ENCODE peak calls at places on chromosomes 13 and 19, in nine cellular contexts. P, Z, B, D, T, N, E, I and H are unnamed samples.

GRCh38 chr13:48896312-48896711 is 79.4 kb upstream of the FNDC3A start:
- DNase-seq in I (no peak), E (no peak), N (no peak), D (no peak), Z (no peak), B (peak), P (no peak), T (no peak), H (peak)

GRCh38 chr13:79937311-79938243 is 403.3 kb downstream of the SPRY2 start:
- DNase-seq in P (no peak), B (no peak), Z (no peak), N (no peak), I (no peak), T (no peak), E (no peak), D (no peak), H (no peak)

GRCh38 chr13:43782686-43783085 is 4.1 kb downstream of the ENOX1 start:
- DNase-seq in I (no peak), N (no peak), E (no peak), D (no peak), T (no peak), Z (no peak), B (no peak), P (no peak), H (no peak)

GRCh38 chr19:2288743-2289713 is 7.1 kb upstream of the PEAK3 start:
- DNase-seq in D (no peak), P (no peak), E (no peak), T (no peak), B (no peak), N (no peak), I (no peak), Z (no peak), H (no peak)

GRCh38 chr13:44921931-44922758 is 67.1 kb downstream of the NUFIP1 start:
- DNase-seq in N (no peak), Z (peak), I (peak), E (no peak), T (peak), B (peak), D (peak), P (peak), H (peak)

GRCh38 chr19:50969413-50969760 is at the start of gene KLK6:
- DNase-seq in I (no peak), Z (no peak), P (no peak), N (no peak), B (no peak), D (no peak), E (no peak), T (no peak), H (no peak)

GRCh38 chr13:104086759-104087158 is 1020.5 kb upstream of the SLC10A2 start:
- DNase-seq in D (no peak), B (peak), T (no peak), I (no peak), P (no peak), Z (no peak), N (no peak), E (no peak), H (no peak)

GRCh38 chr19:3403489-3404323 is 37.3 kb downstream of the NFIC start:
- DNase-seq in D (no peak), B (peak), E (peak), P (peak), N (no peak), T (peak), Z (peak), I (peak), H (peak)

GRCh38 chr19:45115809-45116615 is 23.0 kb downstream of the PPP1R37 start:
- DNase-seq in T (no peak), P (no peak), B (no peak), Z (no peak), N (no peak), I (no peak), E (no peak), D (no peak), H (no peak)

GRCh38 chr13:100659578-100659977 is 15.0 kb downstream of the TMTC4 start:
- DNase-seq in N (no peak), P (no peak), E (no peak), T (no peak), Z (no peak), I (no peak), B (no peak), D (no peak), H (no peak)

GRCh38 chr13:109712187-109712601 is 74.2 kb downstream of the IRS2 start:
- DNase-seq in B (no peak), N (no peak), D (no peak), P (no peak), E (no peak), Z (no peak), I (no peak), T (no peak), H (no peak)

GRCh38 chr19:18743281-18743825 is 47.8 kb downstream of the COMP start:
- DNase-seq in T (no peak), B (peak), P (peak), D (no peak), Z (peak), N (no peak), I (peak), E (peak), H (no peak)

GRCh38 chr13:99992376-99992775 is 10.8 kb downstream of the ZIC2 start:
- DNase-seq in E (no peak), I (no peak), Z (no peak), N (no peak), B (peak), T (no peak), P (no peak), D (no peak), H (no peak)

GRCh38 chr19:5142725-5143097 is 173.8 kb downstream of the KDM4B start:
- DNase-seq in B (no peak), T (no peak), D (no peak), P (no peak), N (no peak), Z (no peak), I (no peak), E (no peak), H (no peak)

GRCh38 chr19:19059837-19060611 is 3.8 kb upstream of the SLC25A42 start:
- DNase-seq in B (no peak), N (no peak), D (no peak), E (no peak), Z (no peak), P (no peak), T (no peak), I (no peak), H (no peak)

GRCh38 chr13:50643055-50643454 is 200.4 kb downstream of the DLEU7 start:
- DNase-seq in T (no peak), Z (no peak), E (no peak), I (no peak), N (no peak), P (no peak), B (no peak), D (no peak), H (no peak)

GRCh38 chr19:11887247-11887617 is 350 bp upstream of the ZNF69 start:
- DNase-seq in P (no peak), D (no peak), I (no peak), T (no peak), N (no peak), E (no peak), B (no peak), Z (no peak), H (no peak)

GRCh38 chr13:48645845-48646244 is 7.9 kb upstream of the CYSLTR2 start:
- DNase-seq in I (no peak), E (no peak), B (no peak), N (no peak), T (no peak), Z (no peak), P (no peak), D (no peak), H (no peak)

GRCh38 chr13:33787051-33787591 is 30.8 kb upstream of the RFC3 start:
- DNase-seq in T (no peak), I (no peak), Z (no peak), B (no peak), D (no peak), P (no peak), N (no peak), E (no peak), H (peak)

GRCh38 chr13:28239374-28239773 is 101.0 kb downstream of the PAN3 start:
- DNase-seq in B (no peak), N (no peak), I (no peak), T (peak), P (no peak), Z (no peak), E (no peak), D (no peak), H (peak)

GRCh38 chr19:32687681-32688080 is 3.9 kb upstream of the NUDT19 start:
- DNase-seq in D (no peak), P (no peak), N (no peak), E (no peak), Z (no peak), T (no peak), B (no peak), I (no peak), H (no peak)

GRCh38 chr13:46126552-46127171 is 21.8 kb upstream of the CPB2 start:
- DNase-seq in I (peak), N (peak), D (peak), B (peak), Z (no peak), P (peak), T (peak), E (no peak), H (peak)

DNA sequence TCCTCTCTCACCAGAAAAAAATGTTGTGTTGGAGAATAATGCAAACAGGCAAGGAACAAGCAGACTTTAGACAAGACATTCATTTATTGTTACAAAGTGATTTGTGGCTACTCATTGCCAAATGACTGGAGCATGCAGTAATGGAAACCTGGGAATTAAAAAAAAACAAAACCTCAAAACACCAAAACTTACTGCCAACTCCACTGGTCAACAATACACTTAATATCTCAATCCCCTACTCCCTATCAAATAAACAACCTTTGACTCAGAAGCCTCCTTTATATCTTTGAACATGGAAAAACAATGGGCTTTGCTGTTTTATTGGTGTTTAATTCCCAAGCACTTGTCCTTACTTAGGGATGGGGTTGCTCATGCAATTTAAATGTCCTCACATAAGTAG is 112.8 kb downstream of the POSTN start:
- DNase-seq in N (no peak), D (no peak), T (no peak), P (no peak), I (no peak), B (peak), Z (no peak), E (no peak), H (no peak)
- H3K4me3 ChIP-seq in N (no peak), D (no peak), T (no peak), P (no peak), I (no peak), B (no peak), Z (no peak), E (no peak), H (no peak)

GRCh38 chr13:107124730-107125129 is 556.8 kb upstream of the ARGLU1 start:
- DNase-seq in E (no peak), P (no peak), D (no peak), Z (no peak), B (no peak), N (no peak), I (no peak), T (no peak), H (no peak)

GRCh38 chr13:107121793-107122192 is 553.9 kb upstream of the ARGLU1 start:
- DNase-seq in B (no peak), E (no peak), I (no peak), Z (no peak), P (no peak), N (no peak), D (no peak), T (no peak), H (no peak)

GRCh38 chr13:107119989-107120881 is 552.3 kb upstream of the ARGLU1 start:
- DNase-seq in N (no peak), T (no peak), E (no peak), P (no peak), I (no peak), D (no peak), Z (no peak), B (no peak), H (no peak)

DNA sequence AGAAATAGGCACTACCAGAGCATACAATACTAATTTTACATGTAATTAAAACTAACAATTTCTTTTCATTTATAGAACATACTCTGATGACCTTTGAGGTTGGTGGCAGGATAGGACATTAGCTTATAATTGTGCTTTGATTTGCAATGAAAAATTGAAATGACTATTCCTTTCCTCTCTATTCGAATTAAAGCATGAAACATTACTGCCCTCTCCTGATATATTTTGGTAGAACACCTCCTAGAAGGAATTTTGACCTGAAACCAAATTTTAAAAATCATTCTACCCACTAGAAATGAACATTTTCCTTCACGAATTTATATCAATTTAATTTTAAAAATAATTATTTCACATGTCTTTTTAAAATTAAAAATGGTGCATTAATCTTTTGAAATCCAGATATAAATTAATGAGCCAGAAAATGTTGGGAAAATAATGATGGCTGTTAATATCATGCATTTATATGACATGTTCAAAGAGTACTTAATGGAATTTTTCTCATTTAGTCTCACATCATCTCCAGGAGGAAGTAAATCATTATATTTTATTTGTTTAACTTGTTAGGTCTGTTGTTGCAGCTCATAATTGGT is 556.3 kb upstream of the ARGLU1 start:
- DNase-seq in B (no peak), D (peak), P (no peak), I (no peak), Z (no peak), T (no peak), N (no peak), E (no peak), H (peak)
- TF ChIP-seq CTCF in B (peak), D (peak), P (peak), I (peak), Z (peak), T (no peak), N (no peak), E (no peak), H (peak)

DNA sequence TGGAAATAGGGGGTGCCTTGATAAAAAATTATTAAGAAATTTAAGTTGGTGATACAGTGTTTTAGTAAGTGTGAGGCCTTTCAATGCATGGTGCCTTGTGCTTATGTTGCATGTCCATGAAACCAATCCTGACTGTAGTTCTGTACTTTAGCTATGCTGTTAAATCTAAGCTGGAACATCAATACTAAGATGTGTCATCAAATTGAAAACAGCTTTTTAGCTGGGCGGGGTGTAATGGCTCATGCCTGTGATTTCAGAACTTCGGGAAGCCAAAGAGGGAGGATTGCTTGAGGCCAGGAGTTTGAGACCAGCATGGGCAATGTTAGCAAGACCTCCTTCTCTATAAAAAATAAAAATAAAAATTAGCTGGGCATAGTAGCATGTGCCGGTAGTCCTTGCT is 930.3 kb upstream of the PCDH9 start:
- DNase-seq in E (no peak), P (no peak), N (no peak), T (no peak), Z (no peak), D (no peak), B (no peak), I (no peak), H (no peak)
- H3K4me3 ChIP-seq in E (no peak), P (no peak), N (no peak), T (no peak), Z (no peak), D (no peak), B (no peak), I (no peak), H (no peak)

GRCh38 chr13:52452470-52452869 is 2.0 kb upstream of the VPS36 start:
- DNase-seq in B (no peak), I (no peak), T (no peak), E (no peak), D (no peak), Z (no peak), N (no peak), P (no peak), H (no peak)

GRCh38 chr13:52449323-52450011 is 967 bp downstream of the VPS36 start:
- DNase-seq in E (no peak), B (no peak), D (no peak), N (no peak), P (no peak), Z (no peak), I (no peak), T (no peak), H (no peak)

GRCh38 chr13:52447815-52448552 is 2.5 kb downstream of the VPS36 start:
- DNase-seq in D (no peak), E (no peak), T (no peak), Z (no peak), P (no peak), B (no peak), N (no peak), I (no peak), H (no peak)

GRCh38 chr13:52450012-52450792 is at the start of gene VPS36:
- DNase-seq in N (peak), P (peak), I (peak), B (peak), D (peak), Z (peak), T (peak), E (peak), H (peak)

GRCh38 chr13:52450793-52451116 is 321 bp upstream of the VPS36 start:
- DNase-seq in D (no peak), Z (no peak), B (no peak), I (no peak), E (no peak), T (no peak), N (no peak), P (no peak), H (no peak)
- TF ChIP-seq CTCF in D (no peak), Z (no peak), B (no peak), I (peak), E (no peak), T (no peak), N (peak), P (no peak), H (no peak)

DNA sequence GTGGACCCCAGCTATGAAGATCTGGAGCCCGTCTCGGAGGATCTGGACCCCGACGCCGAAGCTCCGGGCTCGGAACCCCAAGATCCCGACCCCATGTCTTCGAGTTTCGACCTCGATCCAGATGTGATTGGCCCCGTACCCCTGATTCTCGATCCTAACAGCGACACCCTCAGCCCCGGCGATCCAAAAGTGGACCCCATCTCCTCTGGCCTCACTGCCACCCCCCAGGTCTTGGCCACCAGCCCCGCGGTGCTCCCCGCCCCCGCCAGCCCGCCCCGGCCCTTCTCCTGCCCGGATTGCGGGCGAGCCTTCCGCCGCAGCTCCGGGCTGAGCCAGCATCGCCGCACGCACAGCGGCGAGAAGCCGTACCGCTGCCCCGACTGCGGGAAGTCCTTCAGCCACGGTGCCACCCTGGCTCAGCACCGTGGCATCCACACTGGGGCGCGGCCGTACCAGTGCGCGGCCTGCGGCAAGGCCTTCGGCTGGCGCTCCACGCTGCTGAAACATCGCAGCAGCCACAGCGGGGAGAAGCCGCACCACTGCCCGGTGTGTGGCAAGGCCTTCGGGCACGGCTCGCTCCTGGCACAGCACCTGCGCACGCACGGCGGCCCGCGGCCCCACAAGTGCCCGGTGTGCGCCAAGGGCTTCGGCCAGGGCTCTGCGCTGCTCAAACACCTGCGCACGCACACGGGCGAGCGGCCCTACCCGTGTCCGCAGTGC is 2.9 kb upstream of the MCOLN1 start:
- DNase-seq in P (no peak), T (no peak), I (peak), D (no peak), B (no peak), E (no peak), N (no peak), Z (no peak), H (no peak)
- H3K4me3 ChIP-seq in P (no peak), T (no peak), I (no peak), D (no peak), B (no peak), E (no peak), N (no peak), Z (no peak), H (no peak)

GRCh38 chr19:799076-799881 is 2.0 kb downstream of the PTBP1 start:
- DNase-seq in I (no peak), Z (no peak), B (peak), N (no peak), T (no peak), P (no peak), E (peak), D (no peak), H (no peak)
- TF ChIP-seq CTCF in I (peak), Z (no peak), B (peak), N (no peak), T (peak), P (no peak), E (no peak), D (peak), H (peak)

GRCh38 chr19:13398182-13398581 is 108.1 kb downstream of the CACNA1A start:
- DNase-seq in I (no peak), B (no peak), D (no peak), T (no peak), Z (no peak), N (no peak), E (no peak), P (no peak), H (no peak)
- H3K4me3 ChIP-seq in I (no peak), B (no peak), D (no peak), T (peak), Z (no peak), N (no peak), E (no peak), P (no peak), H (no peak)

GRCh38 chr19:35236638-35237400 is 8.3 kb upstream of the FAM187B start:
- DNase-seq in N (no peak), T (no peak), E (no peak), B (no peak), I (no peak), D (no peak), P (peak), Z (peak), H (no peak)
- TF ChIP-seq CTCF in N (no peak), T (no peak), E (no peak), B (no peak), I (no peak), D (no peak), P (no peak), Z (no peak), H (no peak)

DNA sequence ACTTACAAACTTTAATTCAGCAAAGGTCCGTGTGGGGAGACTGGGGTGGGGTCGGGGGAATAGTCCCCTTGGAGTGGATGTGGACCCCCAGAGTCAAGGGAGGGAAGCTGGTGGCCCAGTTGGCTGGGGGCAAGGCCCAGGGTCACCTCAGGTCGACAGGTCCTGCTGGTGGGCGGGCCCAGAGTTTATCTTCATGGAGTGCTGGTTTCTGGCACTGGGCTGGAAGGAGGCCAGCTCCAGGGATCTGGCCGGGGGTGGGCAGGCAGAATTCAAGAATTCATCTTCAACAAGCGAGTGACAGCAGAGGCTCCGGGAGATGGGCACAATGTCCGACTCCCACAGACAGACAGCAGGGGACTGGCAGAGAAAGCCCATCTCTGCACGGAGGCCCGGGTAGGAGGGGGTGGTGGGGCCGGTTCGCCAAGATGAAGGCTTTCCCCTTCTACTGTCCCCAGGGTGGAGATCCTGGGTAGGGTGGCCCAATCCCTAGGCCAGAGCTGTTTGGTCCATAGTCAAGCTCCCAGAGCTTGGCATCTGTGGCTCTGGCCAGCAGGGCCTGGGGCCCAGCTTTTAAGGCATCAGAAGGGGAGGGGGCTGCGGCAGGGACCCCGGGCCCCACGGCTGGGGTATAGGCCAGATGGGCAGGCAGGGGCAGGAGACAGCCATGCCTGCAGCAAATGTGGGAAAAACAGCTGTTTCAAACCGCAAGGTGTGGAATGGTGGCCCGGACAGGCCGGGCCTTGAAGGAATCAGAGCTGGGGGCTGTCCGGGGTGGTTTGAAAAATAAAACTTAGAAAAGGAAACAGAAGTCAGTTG is 622 bp upstream of the FDX2 start:
- DNase-seq in N (no peak), T (no peak), P (no peak), B (no peak), D (no peak), I (no peak), E (no peak), Z (no peak), H (no peak)
- H3K4me3 ChIP-seq in N (peak), T (no peak), P (no peak), B (no peak), D (peak), I (no peak), E (no peak), Z (no peak), H (no peak)